ENCODE peak calls at places on chromosome 2, in ten cellular contexts. X is stimulated activated CD4-positive, alpha-beta T cell treated with anti-CD3 and anti-CD28 coated beads, Interleukin-2, amount 100 ng/mL, for 48 hours; S is kidney epithelial cell; B is HCT116; M is esophagus squamous epithelium; C is NCI-H2029; N is nucleus accumbens; L is H9; T is dorsolateral prefrontal cortex; F is activated T-cell treated with anti-CD3 and anti-CD28 coated beads for 1 hour. P is an unnamed sample.

GRCh38 chr2:54429811-54430600 is 26.1 kb upstream of the SPTBN1 start:
- DNase-seq in X (no peak), S (no peak), B (no peak), M (no peak), C (no peak), N (no peak), L (no peak), T (no peak), F (no peak), P (no peak)

GRCh38 chr2:43114210-43114609 is 112.2 kb downstream of the ZFP36L2 start:
- DNase-seq in X (no peak), S (no peak), B (no peak), M (no peak), C (peak; percentile 56), N (no peak), L (no peak), T (no peak), F (no peak), P (no peak)

GRCh38 chr2:65267008-65267407 is 39.4 kb downstream of the ACTR2 start:
- DNase-seq in X (no peak), S (no peak), B (no peak), M (no peak), C (no peak), N (no peak), L (no peak), T (no peak), F (no peak), P (no peak)

GRCh38 chr2:238108423-238109201 is 8.5 kb downstream of the ESPNL start:
- DNase-seq in X (no peak), S (no peak), B (no peak), M (no peak), C (no peak), N (no peak), L (peak; percentile 72), T (peak; percentile 9), F (no peak), P (peak; percentile 58)

GRCh38 chr2:179129574-179130238 is 79.8 kb upstream of the CCDC141 start:
- DNase-seq in X (no peak), S (no peak), B (no peak), M (no peak), C (no peak), N (no peak), L (no peak), T (no peak), F (no peak), P (no peak)

GRCh38 chr2:168974370-168974769 is 56.8 kb downstream of the ABCB11 start:
- DNase-seq in X (no peak), S (no peak), B (no peak), M (no peak), C (no peak), N (no peak), L (no peak), T (no peak), F (no peak), P (no peak)

GRCh38 chr2:48483916-48484315 is 46.0 kb upstream of the STON1 start:
- DNase-seq in X (no peak), S (no peak), B (no peak), M (no peak), C (no peak), N (no peak), L (no peak), T (no peak), F (no peak), P (no peak)

GRCh38 chr2:148752977-148753376 is 108.4 kb downstream of the EPC2 start:
- DNase-seq in X (no peak), S (no peak), B (no peak), M (no peak), C (no peak), N (no peak), L (no peak), T (no peak), F (no peak), P (no peak)

GRCh38 chr2:239264838-239265651 is 135.8 kb downstream of the HDAC4 start:
- DNase-seq in X (peak; percentile 43), S (no peak), B (peak; percentile 56), M (no peak), C (no peak), N (no peak), L (no peak), T (no peak), F (peak; percentile 42), P (no peak)

GRCh38 chr2:51511002-51511401 is 479.1 kb upstream of the NRXN1 start:
- DNase-seq in X (no peak), S (no peak), B (no peak), M (no peak), C (no peak), N (no peak), L (no peak), T (no peak), F (no peak), P (no peak)

GRCh38 chr2:116669782-116670181 is 1144.7 kb upstream of the DDX18 start:
- DNase-seq in X (no peak), S (no peak), B (no peak), M (no peak), C (no peak), N (no peak), L (no peak), T (no peak), F (no peak), P (no peak)

GRCh38 chr2:85181093-85181685 is 48.0 kb downstream of the TCF7L1 start:
- DNase-seq in X (no peak), S (no peak), B (no peak), M (no peak), C (peak; percentile 27), N (no peak), L (no peak), T (no peak), F (no peak), P (no peak)

GRCh38 chr2:43611987-43612894 is 16.4 kb upstream of the THADA start:
- DNase-seq in X (peak; percentile 65), S (peak; percentile 31), B (peak; percentile 74), M (no peak), C (peak; percentile 48), N (peak; percentile 47), L (peak; percentile 70), T (peak; percentile 47), F (peak; percentile 66), P (peak; percentile 78)

GRCh38 chr2:159449504-159450124 is 163.1 kb upstream of the WDSUB1 start:
- DNase-seq in X (no peak), S (no peak), B (no peak), M (no peak), C (no peak), N (no peak), L (no peak), T (no peak), F (no peak), P (no peak)

GRCh38 chr2:165239230-165239629 is at the start of gene SCN2A:
- DNase-seq in X (no peak), S (no peak), B (peak; percentile 47), M (no peak), C (peak; percentile 88), N (no peak), L (no peak), T (no peak), F (no peak), P (no peak)

GRCh38 chr2:18425186-18425585 is 135.3 kb downstream of the RDH14 start:
- DNase-seq in X (no peak), S (no peak), B (no peak), M (no peak), C (no peak), N (no peak), L (no peak), T (no peak), F (no peak), P (no peak)

GRCh38 chr2:209472386-209472832 is 48.6 kb downstream of the MAP2 start:
- DNase-seq in X (no peak), S (no peak), B (no peak), M (no peak), C (peak; percentile 67), N (no peak), L (no peak), T (no peak), F (no peak), P (no peak)

GRCh38 chr2:175932675-175933074 is 69.4 kb downstream of the LNPK start:
- DNase-seq in X (no peak), S (no peak), B (no peak), M (no peak), C (no peak), N (no peak), L (no peak), T (no peak), F (no peak), P (no peak)

GRCh38 chr2:218445602-218446001 is 26.7 kb downstream of the VIL1 start:
- DNase-seq in X (no peak), S (no peak), B (no peak), M (no peak), C (no peak), N (no peak), L (no peak), T (no peak), F (no peak), P (no peak)

GRCh38 chr2:240369725-240370585 is 65.5 kb upstream of the GPC1 start:
- DNase-seq in X (no peak), S (peak; percentile 83), B (peak; percentile 64), M (no peak), C (no peak), N (peak; percentile 53), L (no peak), T (no peak), F (no peak), P (no peak)

GRCh38 chr2:241534293-241534692 is 24.3 kb upstream of the BOK start:
- DNase-seq in X (no peak), S (no peak), B (no peak), M (no peak), C (no peak), N (no peak), L (no peak), T (no peak), F (no peak), P (no peak)

GRCh38 chr2:28545590-28546195 is 49.8 kb downstream of the PLB1 start:
- DNase-seq in X (peak; percentile 5), S (no peak), B (no peak), M (no peak), C (no peak), N (no peak), L (no peak), T (no peak), F (no peak), P (no peak)

GRCh38 chr2:137802038-137802437 is 162.2 kb upstream of the HNMT start:
- DNase-seq in X (no peak), S (no peak), B (no peak), M (no peak), C (no peak), N (no peak), L (no peak), T (no peak), F (no peak), P (no peak)

GRCh38 chr2:131104487-131105155 is 515 bp upstream of the PLEKHB2 start:
- DNase-seq in X (peak; percentile 24), S (no peak), B (peak; percentile 84), M (no peak), C (peak; percentile 62), N (peak; percentile 89), L (no peak), T (no peak), F (peak; percentile 17), P (no peak)